ENCODE peak calls at places on chromosomes 13 and 19, in nine cellular contexts. F is transverse colon; S is MM.1S; O is cardiac muscle cell; P is CD8-positive, alpha-beta T cell; A is astrocyte; E is pancreas; T is CD4-positive, CD25-positive, alpha-beta regulatory T cell; N is IMR-90. I is an unnamed sample.

GRCh38 chr19:19230505-19230904 is 18.7 kb downstream of the NCAN start:
- DNase-seq in F (no peak), A (no peak), S (no peak), N (no peak), E (no peak), P (no peak), T (no peak), O (no peak), I (no peak)

GRCh38 chr19:4575978-4576933 is 16.8 kb upstream of the SEMA6B start:
- DNase-seq in T (peak; percentile 49), A (peak; percentile 17), E (peak; percentile 37), N (peak; percentile 27), F (peak; percentile 68), S (peak; percentile 37), O (peak; percentile 81), P (peak; percentile 39), I (peak; percentile 43)

GRCh38 chr13:27952931-27953670 is 16.0 kb downstream of the CDX2 start:
- DNase-seq in A (no peak), E (peak; percentile 77), O (no peak), P (no peak), T (no peak), N (no peak), S (no peak), F (peak; percentile 84), I (no peak)

GRCh38 chr19:39941615-39942507 is 7.4 kb upstream of the FCGBP start:
- DNase-seq in T (peak; percentile 50), O (peak; percentile 64), N (peak; percentile 38), A (peak; percentile 27), F (peak; percentile 55), E (no peak), S (peak; percentile 91), P (no peak), I (peak; percentile 29)

GRCh38 chr19:4695224-4695731 is 25.1 kb upstream of the MYDGF start:
- DNase-seq in S (no peak), T (no peak), O (no peak), P (no peak), A (no peak), F (no peak), N (no peak), E (no peak), I (no peak)

GRCh38 chr19:8485561-8486371 is 16.7 kb downstream of the PRAM1 start:
- DNase-seq in P (no peak), T (no peak), S (no peak), O (no peak), A (no peak), E (no peak), N (no peak), F (no peak), I (no peak)

GRCh38 chr19:33256266-33256665 is 30.6 kb upstream of the SLC7A10 start:
- DNase-seq in F (no peak), T (no peak), O (no peak), A (no peak), S (no peak), E (no peak), P (no peak), N (no peak), I (no peak)

GRCh38 chr19:19053508-19054314 is 10.1 kb upstream of the SLC25A42 start:
- DNase-seq in E (peak; percentile 34), S (peak; percentile 55), F (peak; percentile 77), P (peak; percentile 37), O (peak; percentile 74), T (peak; percentile 52), N (peak; percentile 48), A (no peak), I (peak; percentile 56)

GRCh38 chr13:74839656-74840055 is 642.3 kb downstream of the TBC1D4 start:
- DNase-seq in P (no peak), F (no peak), S (no peak), E (no peak), N (peak; percentile 13), T (no peak), O (peak; percentile 4), A (peak; percentile 30), I (no peak)

GRCh38 chr13:48500652-48501197 is 32.2 kb downstream of the RCBTB2 start:
- DNase-seq in P (no peak), A (peak; percentile 84), S (no peak), N (peak; percentile 96), E (no peak), O (peak; percentile 90), T (no peak), F (no peak), I (no peak)

GRCh38 chr19:3401004-3401768 is 34.8 kb downstream of the NFIC start:
- DNase-seq in E (no peak), O (no peak), F (no peak), A (no peak), N (no peak), P (no peak), S (no peak), T (no peak), I (no peak)

GRCh38 chr19:3398900-3399278 is 32.5 kb downstream of the NFIC start:
- DNase-seq in T (no peak), O (no peak), N (no peak), F (no peak), S (no peak), E (no peak), P (no peak), A (no peak), I (no peak)

GRCh38 chr19:3397266-3398022 is 31.1 kb downstream of the NFIC start:
- DNase-seq in N (no peak), O (peak; percentile 33), A (no peak), F (peak; percentile 44), S (no peak), P (no peak), T (no peak), E (peak; percentile 74), I (no peak)

GRCh38 chr19:3398114-3398899 is 31.9 kb downstream of the NFIC start:
- DNase-seq in P (no peak), A (no peak), E (peak; percentile 88), O (peak; percentile 36), T (no peak), S (no peak), N (peak; percentile 41), F (peak; percentile 67), I (no peak)

DNA sequence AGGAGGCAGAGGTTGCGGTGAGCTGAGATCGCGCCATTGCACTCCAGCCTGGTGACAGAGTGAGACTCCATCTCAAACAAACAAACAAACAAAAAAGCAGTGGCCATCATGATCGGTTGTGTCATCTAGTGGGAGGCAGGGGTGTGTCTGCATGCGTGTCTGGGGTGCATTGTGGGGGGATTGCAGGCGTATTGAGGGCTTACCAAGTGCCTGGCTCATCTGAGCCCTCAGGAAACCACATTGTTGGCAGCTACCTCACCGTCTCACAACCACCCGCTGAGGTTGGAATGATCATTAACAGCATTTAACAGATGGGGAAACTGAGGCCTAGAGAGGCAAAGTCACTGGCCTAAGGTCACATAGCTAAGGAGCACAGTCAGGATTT is 30.5 kb downstream of the NFIC start:
- DNase-seq in A (no peak), S (no peak), F (no peak), O (no peak), N (no peak), P (no peak), E (no peak), T (no peak), I (no peak)
- H3K4me1 ChIP-seq in A (peaks cover 17% of the 10 kb centered on the region), S (no peaks in the 10 kb centered on the region), F (peaks cover 38% of the 10 kb centered on the region), O (no peaks in the 10 kb centered on the region), N (peaks cover 17% of the 10 kb centered on the region), P (no peaks in the 10 kb centered on the region), E (peaks cover 18% of the 10 kb centered on the region), T (no peaks in the 10 kb centered on the region), I (no peaks in the 10 kb centered on the region)

GRCh38 chr13:113448885-113449692 is 4.2 kb downstream of the ADPRHL1 start:
- DNase-seq in E (peak; percentile 90), S (no peak), O (no peak), F (peak; percentile 83), P (peak; percentile 57), N (no peak), A (no peak), T (peak; percentile 7), I (peak; percentile 41)

GRCh38 chr13:113448545-113448884 is 4.8 kb downstream of the ADPRHL1 start:
- DNase-seq in P (no peak), O (no peak), N (no peak), T (no peak), S (no peak), E (no peak), F (peak; percentile 47), A (no peak), I (no peak)

GRCh38 chr13:113451951-113452421 is 1.3 kb downstream of the ADPRHL1 start:
- DNase-seq in S (no peak), P (no peak), F (no peak), O (no peak), N (no peak), A (no peak), T (no peak), E (no peak), I (no peak)

GRCh38 chr13:113447596-113447995 is 5.7 kb downstream of the ADPRHL1 start:
- DNase-seq in O (no peak), F (no peak), A (no peak), P (no peak), T (no peak), N (no peak), S (no peak), E (no peak), I (no peak)

GRCh38 chr13:113449693-113450347 is 3.5 kb downstream of the ADPRHL1 start:
- DNase-seq in N (no peak), O (no peak), A (no peak), P (no peak), S (no peak), F (no peak), E (no peak), T (no peak), I (no peak)
- H3K4me3 ChIP-seq in N (no peak overlapping the region), O (no peak overlapping the region), A (no peak overlapping the region), P (no peak overlapping the region), S (no peak overlapping the region), F (peak overlapping the region; percentile 27), E (peak overlapping the region; percentile 59), T (no peak overlapping the region), I (no peak overlapping the region)

GRCh38 chr19:11435833-11436313 is 438 bp downstream of the PRKCSH start:
- DNase-seq in F (peak; percentile 45), E (no peak), A (peak; percentile 16), P (no peak), S (no peak), N (peak; percentile 31), O (peak; percentile 30), T (no peak), I (no peak)
- H3K27ac ChIP-seq in F (peak overlapping the region; percentile 82), E (peak overlapping the region; percentile 70), A (peak overlapping the region; percentile 80), P (peak overlapping the region; percentile 77), S (peak overlapping the region; percentile 69), N (peak overlapping the region; percentile 69), O (peak overlapping the region; percentile 44), T (peak overlapping the region; percentile 82), I (peak overlapping the region; percentile 75)

GRCh38 chr19:2015611-2015950 is at the start of gene BTBD2:
- DNase-seq in O (peak; percentile 89), T (peak; percentile 38), E (peak; percentile 73), N (peak; percentile 84), A (peak; percentile 80), S (peak; percentile 50), P (no peak), F (peak; percentile 70), I (peak; percentile 30)

GRCh38 chr19:2014081-2014693 is 1.3 kb downstream of the BTBD2 start:
- DNase-seq in S (no peak), T (no peak), A (no peak), O (no peak), N (no peak), F (no peak), E (no peak), P (no peak), I (no peak)

GRCh38 chr19:2013683-2013961 is 1.9 kb downstream of the BTBD2 start:
- DNase-seq in O (no peak), P (no peak), N (no peak), A (no peak), E (no peak), F (no peak), T (no peak), S (no peak), I (no peak)

GRCh38 chr19:2014731-2015610 is 543 bp downstream of the BTBD2 start:
- DNase-seq in N (no peak), P (no peak), S (peak; percentile 36), O (peak; percentile 25), F (no peak), T (no peak), E (no peak), A (no peak), I (no peak)

GRCh38 chr19:2016041-2016807 is 710 bp upstream of the BTBD2 start:
- DNase-seq in T (peak; percentile 56), P (no peak), F (peak; percentile 84), E (peak; percentile 87), A (peak; percentile 77), N (peak; percentile 81), S (peak; percentile 71), O (peak; percentile 90), I (peak; percentile 45)
- H3K4me1 ChIP-seq in T (peaks cover 30% of the 10 kb centered on the region), P (peaks cover 15% of the 10 kb centered on the region), F (peaks cover 29% of the 10 kb centered on the region), E (no peaks in the 10 kb centered on the region), A (no peaks in the 10 kb centered on the region), N (peaks cover 14% of the 10 kb centered on the region), S (peaks cover 5% of the 10 kb centered on the region), O (no peaks in the 10 kb centered on the region), I (peaks cover 6% of the 10 kb centered on the region)